ENCODE peak calls at places on chromosome 9, in eight cellular contexts. D is RPMI7951; G is frontal cortex; C is LoVo; W is WERI-Rb-1; I is stimulated activated CD4-positive, alpha-beta T cell treated with anti-CD3 and anti-CD28 coated beads, TNF-alpha, amount 100 ng/mL, for 4 hours; L is ELR; E is non-pigmented ciliary epithelial cell. Q is an unnamed sample.

GRCh38 chr9:87434341-87434740 is 63.3 kb upstream of the DAPK1 start:
- DNase-seq in D (no peak), G (no peak), C (no peak), W (no peak), I (no peak), L (no peak), E (no peak), Q (no peak)

GRCh38 chr9:13719410-13719809 is 439.9 kb upstream of the MPDZ start:
- DNase-seq in D (peak; percentile 25), G (no peak), C (no peak), W (no peak), I (no peak), L (peak; percentile 7), E (no peak), Q (no peak)

GRCh38 chr9:129697956-129698757 is 32.7 kb downstream of the PRRX2 start:
- DNase-seq in D (no peak), G (no peak), C (no peak), W (no peak), I (peak; percentile 13), L (peak; percentile 35), E (no peak), Q (no peak)

GRCh38 chr9:131096490-131097258 is at the start of gene AIF1L:
- DNase-seq in D (no peak), G (no peak), C (peak; percentile 16), W (peak; percentile 74), I (peak; percentile 9), L (peak; percentile 17), E (no peak), Q (no peak)

GRCh38 chr9:99793528-99793927 is 28.2 kb upstream of the NR4A3 start:
- DNase-seq in D (no peak), G (no peak), C (no peak), W (no peak), I (no peak), L (no peak), E (no peak), Q (no peak)

GRCh38 chr9:18115131-18115530 is 358.8 kb upstream of the ADAMTSL1 start:
- DNase-seq in D (no peak), G (no peak), C (no peak), W (no peak), I (no peak), L (no peak), E (no peak), Q (no peak)

GRCh38 chr9:40927260-40927631 is 201.2 kb downstream of the FOXD4L6 start:
- DNase-seq in D (no peak), G (no peak), C (no peak), W (no peak), I (no peak), L (no peak), E (no peak), Q (no peak)

GRCh38 chr9:93007529-93008058 is 50.9 kb upstream of the SUSD3 start:
- DNase-seq in D (no peak), G (no peak), C (no peak), W (no peak), I (no peak), L (no peak), E (no peak), Q (no peak)

GRCh38 chr9:4137755-4138154 is 162.1 kb downstream of the GLIS3 start:
- DNase-seq in D (peak; percentile 46), G (no peak), C (peak; percentile 45), W (no peak), I (no peak), L (peak; percentile 90), E (peak; percentile 71), Q (no peak)

GRCh38 chr9:121651295-121652036 is at the start of gene DAB2IP:
- DNase-seq in D (peak; percentile 25), G (peak; percentile 81), C (peak; percentile 34), W (peak; percentile 93), I (no peak), L (peak; percentile 24), E (no peak), Q (no peak)

GRCh38 chr9:21830589-21830988 is 28.2 kb downstream of the MTAP start:
- DNase-seq in D (peak; percentile 47), G (no peak), C (no peak), W (no peak), I (no peak), L (peak; percentile 38), E (no peak), Q (no peak)

GRCh38 chr9:22142681-22143080 is 133.6 kb upstream of the CDKN2B start:
- DNase-seq in D (peak; percentile 57), G (no peak), C (no peak), W (no peak), I (no peak), L (peak; percentile 72), E (peak; percentile 63), Q (no peak)

GRCh38 chr9:70506159-70506558 is 91.7 kb upstream of the KLF9 start:
- DNase-seq in D (peak; percentile 15), G (no peak), C (no peak), W (no peak), I (no peak), L (peak; percentile 2), E (no peak), Q (no peak)

GRCh38 chr9:88998911-88999310 is 7.6 kb downstream of the S1PR3 start:
- DNase-seq in D (peak; percentile 48), G (no peak), C (no peak), W (no peak), I (no peak), L (no peak), E (no peak), Q (no peak)

GRCh38 chr9:95264954-95265615 is 52.4 kb downstream of the FANCC start:
- DNase-seq in D (peak; percentile 38), G (no peak), C (peak; percentile 11), W (no peak), I (no peak), L (peak; percentile 54), E (peak; percentile 11), Q (no peak)

GRCh38 chr9:104835163-104835562 is 71.2 kb downstream of the NIPSNAP3B start:
- DNase-seq in D (no peak), G (no peak), C (no peak), W (no peak), I (no peak), L (no peak), E (no peak), Q (no peak)

GRCh38 chr9:76180541-76180940 is 213.7 kb downstream of the RFK start:
- DNase-seq in D (no peak), G (no peak), C (peak; percentile 39), W (no peak), I (no peak), L (no peak), E (no peak), Q (no peak)

GRCh38 chr9:136923881-136924280 is 20.7 kb downstream of the FBXW5 start:
- DNase-seq in D (no peak), G (no peak), C (no peak), W (no peak), I (no peak), L (no peak), E (no peak), Q (no peak)

GRCh38 chr9:5488616-5489015 is 21.7 kb upstream of the PDCD1LG2 start:
- DNase-seq in D (no peak), G (no peak), C (no peak), W (no peak), I (no peak), L (no peak), E (no peak), Q (no peak)

GRCh38 chr9:124551472-124552339 is 44.5 kb upstream of the NR5A1 start:
- DNase-seq in D (peak; percentile 59), G (peak; percentile 50), C (no peak), W (peak; percentile 79), I (peak; percentile 7), L (peak; percentile 77), E (peak; percentile 63), Q (peak; percentile 1)

GRCh38 chr9:109409998-109410397 is 88.1 kb downstream of the PTPN3 start:
- DNase-seq in D (no peak), G (no peak), C (no peak), W (peak; percentile 63), I (no peak), L (peak; percentile 14), E (no peak), Q (no peak)

GRCh38 chr9:132651259-132651658 is 18.5 kb downstream of the DDX31 start:
- DNase-seq in D (peak; percentile 86), G (no peak), C (no peak), W (peak; percentile 42), I (no peak), L (peak; percentile 93), E (peak; percentile 90), Q (no peak)

GRCh38 chr9:129757045-129757444 is 4.2 kb upstream of the PTGES start:
- DNase-seq in D (no peak), G (no peak), C (no peak), W (no peak), I (no peak), L (no peak), E (no peak), Q (no peak)

GRCh38 chr9:72254881-72255545 is 105.8 kb downstream of the GDA start:
- DNase-seq in D (no peak), G (no peak), C (no peak), W (no peak), I (no peak), L (peak; percentile 5), E (peak; percentile 4), Q (no peak)